ENCODE peak calls at places on chromosomes 1 and 21, in seven cellular contexts. J, R, M, E, T, L and C are unnamed samples.

GRCh38 chr1:48773133-48773532 is 3.6 kb downstream of the BEND5 start:
- DNase-seq in J (no peak), R (no peak), M (no peak), E (no peak), T (no peak), L (no peak), C (no peak)

GRCh38 chr1:69791311-69791710 is 223.6 kb downstream of the LRRC7 start:
- DNase-seq in J (no peak), R (no peak), M (no peak), E (no peak), T (peak), L (no peak), C (peak)

GRCh38 chr1:160326393-160326792 is 16.7 kb downstream of the COPA start:
- DNase-seq in J (no peak), R (no peak), M (no peak), E (no peak), T (no peak), L (no peak), C (no peak)

GRCh38 chr1:186899577-186899976 is 70.8 kb downstream of the PLA2G4A start:
- DNase-seq in J (no peak), R (no peak), M (no peak), E (no peak), T (no peak), L (no peak), C (no peak)

GRCh38 chr1:197268012-197268411 is at the start of gene CRB1:
- DNase-seq in J (no peak), R (no peak), M (no peak), E (no peak), T (peak), L (peak), C (peak)

GRCh38 chr1:224884428-224884827 is 45.0 kb upstream of the DNAH14 start:
- DNase-seq in J (no peak), R (no peak), M (no peak), E (no peak), T (peak), L (no peak), C (peak)

GRCh38 chr1:12798911-12799310 is 7.7 kb downstream of the PRAMEF1 start:
- DNase-seq in J (no peak), R (no peak), M (no peak), E (no peak), T (no peak), L (no peak), C (no peak)

GRCh38 chr1:197954718-197955418 is 37.7 kb downstream of the LHX9 start:
- DNase-seq in J (no peak), R (no peak), M (no peak), E (no peak), T (peak), L (no peak), C (no peak)

GRCh38 chr1:182357177-182357576 is 34.4 kb downstream of the GLUL start:
- DNase-seq in J (no peak), R (no peak), M (no peak), E (no peak), T (no peak), L (peak), C (no peak)

GRCh38 chr1:62391369-62391971 is 45.4 kb upstream of the USP1 start:
- DNase-seq in J (peak), R (no peak), M (peak), E (peak), T (peak), L (peak), C (peak)
- TF ChIP-seq CTCF in J (peak), R (no peak), M (peak), E (peak), T (peak), L (peak), C (peak)

GRCh38 chr1:150235852-150236613 is at the start of gene ANP32E:
- DNase-seq in J (peak), R (peak), M (peak), E (peak), T (peak), L (peak), C (peak)
- TF ChIP-seq CTCF in J (no peak), R (no peak), M (no peak), E (no peak), T (no peak), L (peak), C (no peak)

DNA sequence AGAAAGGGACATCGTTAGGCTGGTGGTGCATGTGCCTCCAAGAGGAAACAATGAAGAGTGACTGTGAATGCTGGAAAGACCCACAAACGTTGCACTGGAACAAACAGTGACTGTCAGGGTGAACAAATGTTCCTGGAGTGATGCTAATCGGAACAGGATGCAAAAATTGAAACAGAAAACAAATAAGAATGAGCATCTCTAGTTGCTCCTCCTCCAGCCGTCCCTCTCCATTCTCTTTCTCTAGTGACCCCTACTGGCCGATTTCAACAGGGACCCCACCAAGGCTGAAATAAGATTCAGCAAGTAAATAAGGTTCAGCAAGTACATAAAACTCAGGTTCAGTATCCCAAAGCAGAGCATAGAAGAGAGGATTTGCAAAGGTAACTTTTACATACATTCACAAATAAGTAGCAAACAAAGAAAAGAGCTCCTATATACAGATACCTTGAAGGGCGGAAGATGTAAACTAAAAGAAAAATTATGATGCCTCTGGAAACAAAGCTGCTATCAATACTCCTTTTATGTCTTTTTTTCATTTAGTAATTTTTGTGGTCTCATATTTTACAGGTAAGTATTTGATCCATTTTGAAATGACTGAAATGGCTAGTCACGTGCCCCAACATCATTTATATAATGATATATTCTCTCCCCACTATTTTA is 836.1 kb upstream of the ADAMTS5 start:
- DNase-seq in J (peak), R (no peak), M (peak), E (no peak), T (peak), L (peak), C (peak)
- TF ChIP-seq CTCF in J (peak), R (peak), M (peak), E (no peak), T (peak), L (peak), C (peak)

DNA sequence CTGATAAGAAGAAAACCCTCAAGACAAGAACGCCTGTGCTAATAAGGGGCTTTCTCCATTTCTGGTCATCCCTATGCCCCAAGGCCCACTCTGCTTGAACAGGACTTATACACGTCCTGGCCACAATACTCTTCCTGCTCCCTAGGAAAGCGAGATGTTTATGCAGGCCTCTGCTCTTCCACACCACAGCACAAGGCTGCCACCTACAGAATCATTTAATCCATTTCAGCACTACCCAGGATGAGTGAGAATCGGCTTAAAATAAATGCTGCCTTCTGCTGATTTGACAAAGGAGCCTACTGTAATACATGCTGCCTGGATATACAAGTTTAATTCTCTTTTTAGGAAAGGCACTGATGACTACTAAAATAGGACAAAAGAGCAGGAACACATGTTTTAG is 29.4 kb downstream of the FRRS1 start:
- DNase-seq in J (peak), R (no peak), M (peak), E (no peak), T (peak), L (peak), C (peak)
- TF ChIP-seq CTCF in J (peak), R (peak), M (peak), E (no peak), T (peak), L (peak), C (peak)

DNA sequence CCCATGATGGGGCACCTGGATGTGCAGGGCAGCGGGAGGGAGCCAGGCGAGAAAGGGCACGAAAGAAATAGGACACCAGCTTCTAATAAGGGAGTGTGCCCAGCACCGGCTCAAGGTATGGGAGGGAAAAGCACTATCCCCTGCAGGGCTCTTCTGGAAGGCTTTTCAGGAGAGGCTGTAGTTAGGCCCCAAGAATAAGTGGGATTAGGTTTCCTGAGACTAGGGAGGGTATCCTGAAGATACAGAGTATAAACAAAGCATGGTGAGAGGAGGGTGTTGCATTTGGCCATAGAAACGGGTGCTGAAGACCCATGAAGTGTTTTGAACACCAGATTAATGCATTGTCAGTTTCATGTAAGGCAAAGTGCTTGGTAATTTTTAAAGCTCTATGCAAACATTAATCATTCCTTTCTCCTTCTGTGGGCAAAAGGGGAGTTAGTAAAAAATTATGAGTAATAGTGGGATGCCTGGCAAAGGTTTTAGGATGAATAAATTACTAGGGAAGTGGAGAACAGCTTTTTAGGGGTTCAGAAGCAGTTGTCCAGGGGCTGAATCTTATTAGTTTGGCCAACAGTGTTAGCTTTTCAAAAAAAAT is 74.0 kb downstream of the SYT6 start:
- DNase-seq in J (no peak), R (no peak), M (no peak), E (no peak), T (no peak), L (peak), C (no peak)
- TF ChIP-seq CTCF in J (no peak), R (no peak), M (no peak), E (no peak), T (no peak), L (no peak), C (no peak)

DNA sequence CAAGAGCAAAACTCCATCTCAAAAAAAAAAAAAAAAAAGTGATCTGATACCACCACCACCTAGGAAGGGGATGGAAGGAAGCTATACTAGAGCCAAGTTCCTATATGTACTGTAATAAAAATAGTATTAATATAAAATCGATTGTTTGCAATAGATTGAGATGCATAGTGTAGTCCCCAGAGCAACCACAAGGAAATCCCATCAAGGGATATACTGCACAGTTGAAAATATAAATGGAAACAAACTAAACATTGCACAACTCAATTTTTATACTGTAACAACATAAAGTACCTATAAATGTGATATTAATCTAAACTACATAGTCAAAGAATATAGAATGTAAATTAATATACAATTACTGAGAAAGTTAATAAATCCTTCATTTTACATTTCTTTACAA is 20.9 kb upstream of the PSMG1 start:
- DNase-seq in J (no peak), R (no peak), M (no peak), E (no peak), T (no peak), L (no peak), C (no peak)
- TF ChIP-seq CTCF in J (peak), R (peak), M (no peak), E (no peak), T (peak), L (peak), C (peak)

GRCh38 chr1:42860339-42861013 is 14.1 kb downstream of the ZNF691 start:
- DNase-seq in J (no peak), R (no peak), M (no peak), E (no peak), T (no peak), L (no peak), C (no peak)
- TF ChIP-seq CTCF in J (peak), R (no peak), M (no peak), E (no peak), T (peak), L (no peak), C (peak)